ENCODE peak calls at places on chromosomes 4 and X, in four cellular contexts. K, Y, J and C are unnamed samples.

GRCh38 chrX:150363561-150364346 is 637 bp downstream of the MAMLD1 start:
- DNase-seq in K (peak), Y (peak), J (peak), C (peak)

GRCh38 chr4:138892483-138893386 is 122.8 kb upstream of the NOCT start:
- DNase-seq in K (peak), Y (no peak), J (no peak), C (peak)

GRCh38 chr4:108287834-108288413 is 119.2 kb upstream of the LEF1 start:
- DNase-seq in K (peak), Y (no peak), J (no peak), C (no peak)

GRCh38 chrX:40199704-40200103 is 101.9 kb upstream of the BCOR start:
- DNase-seq in K (no peak), Y (no peak), J (no peak), C (peak)

GRCh38 chr4:145679991-145680455 is at the start of gene C4orf51:
- DNase-seq in K (peak), Y (no peak), J (no peak), C (peak)

GRCh38 chr4:52594961-52595360 is 64.1 kb downstream of the USP46 start:
- DNase-seq in K (no peak), Y (no peak), J (no peak), C (no peak)

GRCh38 chr4:149166886-149167285 is 648.8 kb downstream of the IQCM start:
- DNase-seq in K (peak), Y (no peak), J (no peak), C (peak)

GRCh38 chr4:39719804-39720580 is 22.1 kb downstream of the UBE2K start:
- DNase-seq in K (peak), Y (no peak), J (no peak), C (no peak)

GRCh38 chr4:56874918-56875317 is 32.8 kb upstream of the REST start:
- DNase-seq in K (no peak), Y (no peak), J (no peak), C (peak)

GRCh38 chr4:55733874-55734437 is 85.6 kb upstream of the EXOC1L start:
- DNase-seq in K (peak), Y (peak), J (peak), C (peak)

GRCh38 chrX:95764972-95765451 is 919.6 kb upstream of the DIAPH2 start:
- DNase-seq in K (peak), Y (no peak), J (no peak), C (peak)

GRCh38 chrX:136574548-136574947 is 42.5 kb downstream of the VGLL1 start:
- DNase-seq in K (no peak), Y (no peak), J (no peak), C (no peak)

GRCh38 chr4:148735432-148736155 is 293.4 kb upstream of the NR3C2 start:
- DNase-seq in K (no peak), Y (no peak), J (no peak), C (no peak)

GRCh38 chrX:134717698-134718328 is 59.5 kb upstream of the PLAC1 start:
- DNase-seq in K (peak), Y (no peak), J (no peak), C (peak)

GRCh38 chr4:169657470-169658107 is 37.2 kb downstream of the CLCN3 start:
- DNase-seq in K (no peak), Y (no peak), J (no peak), C (no peak)

GRCh38 chr4:140330311-140330900 is 43.0 kb upstream of the SCOC start:
- DNase-seq in K (peak), Y (no peak), J (no peak), C (peak)

GRCh38 chrX:13994104-13994503 is 35.6 kb downstream of the GEMIN8 start:
- DNase-seq in K (no peak), Y (no peak), J (no peak), C (no peak)

GRCh38 chrX:150544222-150544787 is 24.1 kb upstream of the MTM1 start:
- DNase-seq in K (no peak), Y (no peak), J (no peak), C (no peak)

GRCh38 chr4:150722908-150723362 is 141.0 kb downstream of the MAB21L2 start:
- DNase-seq in K (no peak), Y (peak), J (peak), C (no peak)

GRCh38 chrX:75746891-75747639 is 38.0 kb downstream of the MAGEE2 start:
- DNase-seq in K (peak), Y (peak), J (peak), C (peak)

GRCh38 chrX:44042731-44043130 is 69.5 kb upstream of the NDP start:
- DNase-seq in K (peak), Y (no peak), J (no peak), C (no peak)

GRCh38 chr4:69977582-69977981 is 12.1 kb upstream of the CSN2 start:
- DNase-seq in K (peak), Y (no peak), J (no peak), C (no peak)

GRCh38 chr4:186161138-186161537 is 30.2 kb upstream of the CYP4V2 start:
- DNase-seq in K (no peak), Y (no peak), J (no peak), C (no peak)

GRCh38 chr4:38169524-38169923 is 209.3 kb downstream of the PTTG2 start:
- DNase-seq in K (peak), Y (no peak), J (no peak), C (no peak)
- TF ChIP-seq CTCF in K (no peak), Y (no peak), J (no peak), C (no peak)

GRCh38 chr4:189313064-189313463 is 627.6 kb upstream of the FRG1 start:
- DNase-seq in K (no peak), Y (no peak), J (no peak), C (no peak)

GRCh38 chr4:189313861-189314513 is 626.7 kb upstream of the FRG1 start:
- DNase-seq in K (no peak), Y (no peak), J (no peak), C (no peak)
- H3K4me3 ChIP-seq in K (no peak), Y (no peak), J (no peak), C (no peak)

DNA sequence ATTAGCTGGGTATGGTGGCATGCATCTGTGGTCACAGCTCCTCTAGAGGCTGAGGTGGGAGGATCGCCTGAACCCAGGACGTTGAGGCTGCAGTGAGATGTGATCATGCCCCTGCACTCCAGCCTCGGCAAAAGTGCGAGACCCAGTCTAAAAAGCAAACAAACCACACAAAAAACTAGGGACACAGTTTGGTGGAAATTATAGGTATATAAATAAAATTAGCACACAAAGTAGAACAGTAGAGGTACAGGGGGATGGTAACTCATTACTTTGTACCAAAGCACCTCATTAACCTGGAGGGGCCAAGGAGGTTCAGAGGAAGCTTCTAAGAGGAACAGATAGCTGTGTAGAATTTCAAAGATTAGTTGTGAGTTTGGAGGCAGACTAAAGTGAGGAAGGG is 5.1 kb downstream of the VBP1 start:
- DNase-seq in K (no peak), Y (no peak), J (no peak), C (no peak)
- TF ChIP-seq CTCF in K (no peak), Y (no peak), J (no peak), C (no peak)

GRCh38 chr4:95546236-95546635 is 2.5 kb downstream of the UNC5C start:
- DNase-seq in K (no peak), Y (no peak), J (no peak), C (no peak)
- H3K4me3 ChIP-seq in K (no peak), Y (peak), J (no peak), C (no peak)

DNA sequence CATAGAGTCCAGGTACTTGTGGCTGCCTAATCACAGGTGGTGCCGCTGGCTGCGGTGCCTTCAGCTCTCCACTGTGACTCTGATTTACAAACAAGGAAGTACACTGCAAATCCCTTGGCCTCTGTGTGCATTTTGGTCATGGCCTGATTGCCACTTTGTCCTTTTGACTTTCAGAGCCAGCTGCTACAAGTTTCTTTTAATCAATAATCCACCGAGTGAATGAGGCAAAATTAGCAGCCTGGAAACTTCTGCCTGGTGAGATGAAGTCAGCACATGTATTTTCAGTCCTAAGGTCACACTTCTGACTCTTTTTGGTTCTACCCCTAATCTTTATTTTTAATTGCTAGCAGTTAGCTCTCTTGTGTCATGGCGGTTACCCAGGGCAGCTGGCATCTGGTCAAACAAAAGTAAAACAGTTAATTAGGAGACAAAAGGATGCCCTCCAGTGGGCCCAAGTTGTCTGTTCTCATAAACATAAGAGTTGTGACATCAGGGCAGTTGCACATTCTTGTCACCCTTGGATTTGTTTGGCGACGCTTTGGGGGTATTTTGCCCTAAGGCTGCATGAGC is 62.3 kb upstream of the LNX1 start:
- DNase-seq in K (no peak), Y (no peak), J (peak), C (peak)
- TF ChIP-seq CTCF in K (no peak), Y (no peak), J (no peak), C (peak)

DNA sequence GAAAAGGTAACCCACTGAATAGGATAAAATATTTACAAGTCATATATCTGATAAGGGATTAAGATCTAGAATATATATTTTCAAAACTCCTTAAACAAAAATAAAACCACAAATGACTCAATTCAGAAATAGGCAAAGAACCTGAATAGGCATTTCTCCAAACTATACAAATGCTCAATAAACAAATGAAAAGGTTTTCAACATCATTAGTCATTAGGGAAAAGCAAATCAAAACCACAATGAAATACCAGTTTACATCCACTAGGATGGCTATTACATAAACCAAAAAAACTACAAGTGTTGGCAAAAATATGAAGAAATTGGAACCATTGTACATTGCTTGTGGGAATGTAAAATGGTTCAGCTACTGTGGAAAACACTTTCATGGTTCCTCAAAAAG is 167.0 kb upstream of the GALNT7 start:
- DNase-seq in K (peak), Y (no peak), J (no peak), C (peak)
- H3K4me3 ChIP-seq in K (no peak), Y (no peak), J (no peak), C (no peak)

GRCh38 chr4:178577933-178578332 is 1135.7 kb upstream of the AGA start:
- DNase-seq in K (no peak), Y (no peak), J (no peak), C (no peak)
- TF ChIP-seq CTCF in K (peak), Y (no peak), J (no peak), C (no peak)